ENCODE peak calls at places on chromosomes 13 and 19, in five cellular contexts. I is activated CD8-positive, alpha-beta memory T cell treated with anti-CD3 and anti-CD28 coated beads, Interleukin-2, amount 50 U/mL, for 48 hours; K is frontal cortex; W is GM03348; F is progenitor cell of endocrine pancreas. R is an unnamed sample.

GRCh38 chr13:30403491-30403890 is 18.8 kb upstream of the UBE2L5 start:
- DNase-seq in I (no peak), K (no peak), W (no peak), F (no peak), R (no peak)

GRCh38 chr19:51783373-51783772 is 11.6 kb upstream of the FPR3 start:
- DNase-seq in I (no peak), K (no peak), W (no peak), F (no peak), R (no peak)

GRCh38 chr13:49400755-49401659 is 42.9 kb downstream of the CAB39L start:
- DNase-seq in I (no peak), K (peak), W (peak), F (no peak), R (no peak)

GRCh38 chr19:8109890-8110662 is 39.3 kb downstream of the FBN3 start:
- DNase-seq in I (no peak), K (no peak), W (no peak), F (no peak), R (no peak)

GRCh38 chr19:36417752-36418286 is 625 bp downstream of the ZFP82 start:
- DNase-seq in I (no peak), K (no peak), W (no peak), F (no peak), R (no peak)

GRCh38 chr13:62038214-62038613 is 622.6 kb upstream of the PCDH20 start:
- DNase-seq in I (no peak), K (no peak), W (no peak), F (no peak), R (no peak)

GRCh38 chr13:45113809-45114208 is 6.5 kb upstream of the GTF2F2 start:
- DNase-seq in I (no peak), K (no peak), W (no peak), F (no peak), R (no peak)

GRCh38 chr19:57406516-57407123 is 4.3 kb upstream of the ZNF17 start:
- DNase-seq in I (peak), K (peak), W (peak), F (peak), R (peak)

GRCh38 chr19:37654833-37655688 is at the start of gene ZFP30:
- DNase-seq in I (peak), K (peak), W (peak), F (peak), R (peak)

GRCh38 chr13:38042771-38043170 is 173.2 kb upstream of the TRPC4 start:
- DNase-seq in I (no peak), K (no peak), W (peak), F (no peak), R (no peak)

GRCh38 chr19:13864513-13865242 is 12.3 kb upstream of the NANOS3 start:
- DNase-seq in I (peak), K (no peak), W (peak), F (no peak), R (peak)

GRCh38 chr13:30806784-30807183 is 71.4 kb downstream of the ALOX5AP start:
- DNase-seq in I (no peak), K (no peak), W (peak), F (no peak), R (no peak)

GRCh38 chr13:84684048-84684662 is 801.9 kb upstream of the SLITRK1 start:
- DNase-seq in I (no peak), K (no peak), W (no peak), F (no peak), R (no peak)

GRCh38 chr19:2394054-2394668 is 33.2 kb downstream of the TIMM13 start:
- DNase-seq in I (no peak), K (peak), W (no peak), F (no peak), R (no peak)

GRCh38 chr13:25733696-25734435 is 317.9 kb downstream of the SHISA2 start:
- DNase-seq in I (no peak), K (no peak), W (no peak), F (no peak), R (peak)

GRCh38 chr13:24459234-24459633 is 53.3 kb downstream of the PARP4 start:
- DNase-seq in I (no peak), K (no peak), W (peak), F (no peak), R (no peak)

GRCh38 chr13:67736646-67737420 is 506.7 kb upstream of the PCDH9 start:
- DNase-seq in I (no peak), K (peak), W (peak), F (peak), R (peak)

GRCh38 chr13:48902421-48902820 is 73.3 kb upstream of the FNDC3A start:
- DNase-seq in I (no peak), K (no peak), W (no peak), F (no peak), R (no peak)

GRCh38 chr19:6260912-6261636 is 18.7 kb downstream of the MLLT1 start:
- DNase-seq in I (peak), K (no peak), W (peak), F (no peak), R (no peak)

GRCh38 chr19:47284324-47284899 is 9.7 kb downstream of the INAFM1 start:
- DNase-seq in I (no peak), K (no peak), W (peak), F (peak), R (peak)

GRCh38 chr19:44903216-44903601 is 2.4 kb upstream of the APOE start:
- DNase-seq in I (no peak), K (no peak), W (no peak), F (no peak), R (no peak)

GRCh38 chr19:6723108-6723618 is 2.7 kb upstream of the C3 start:
- DNase-seq in I (no peak), K (no peak), W (peak), F (no peak), R (no peak)

GRCh38 chr19:51082641-51083040 is at the start of gene KLK14:
- DNase-seq in I (no peak), K (no peak), W (no peak), F (no peak), R (no peak)

GRCh38 chr13:49020940-49021548 is 45.3 kb downstream of the FNDC3A start:
- DNase-seq in I (no peak), K (no peak), W (no peak), F (no peak), R (no peak)

GRCh38 chr19:34308381-34309367 is 54.3 kb downstream of the GARRE1 start:
- DNase-seq in I (no peak), K (no peak), W (no peak), F (no peak), R (no peak)

GRCh38 chr19:52638601-52639000 is 446 bp upstream of the ZNF83 start:
- DNase-seq in I (no peak), K (peak), W (peak), F (no peak), R (peak)

GRCh38 chr13:110812869-110813645 is 99.6 kb downstream of the ING1 start:
- DNase-seq in I (peak), K (no peak), W (no peak), F (no peak), R (no peak)

GRCh38 chr13:63337041-63337440 is 1921.4 kb upstream of the PCDH20 start:
- DNase-seq in I (no peak), K (no peak), W (no peak), F (no peak), R (no peak)

GRCh38 chr19:30682576-30683536 is 310.7 kb downstream of the ZNF536 start:
- DNase-seq in I (peak), K (peak), W (peak), F (peak), R (peak)